ENCODE peak calls at places on chromosomes 7 and 10, in six cellular contexts. B is H9, A is mesenchymal stem cell, G is trophoblast cell, I is mesendoderm, M is neuronal stem cell. E is an unnamed sample.
A peak's percentile ranks its signal among the peaks of the same experiment; 100 is the strongest.

GRCh38 chr7:66542528-66543373 is 85.9 kb upstream of the KCTD7 start:
- DNase-seq in B (no peak), A (peak; percentile 22), G (no peak), I (peak; percentile 50), M (no peak), E (peak; percentile 48)

GRCh38 chr7:125149151-125149550 is 219.5 kb upstream of the POT1 start:
- DNase-seq in B (no peak), A (no peak), G (no peak), I (no peak), M (no peak), E (no peak)

GRCh38 chr10:43078986-43079273 is 2.1 kb downstream of the RET start:
- DNase-seq in B (peak; percentile 73), A (no peak), G (no peak), I (peak; percentile 49), M (peak; percentile 44), E (no peak)

GRCh38 chr7:98922392-98923107 is 44.2 kb downstream of the TRRAP start:
- DNase-seq in B (no peak), A (peak; percentile 63), G (no peak), I (no peak), M (no peak), E (peak; percentile 76)

GRCh38 chr10:17784701-17785100 is 24.4 kb upstream of the MRC1 start:
- DNase-seq in B (no peak), A (no peak), G (no peak), I (no peak), M (no peak), E (peak; percentile 48)

GRCh38 chr7:98745722-98746318 is 124.0 kb downstream of the TMEM130 start:
- DNase-seq in B (peak; percentile 82), A (peak; percentile 21), G (peak; percentile 61), I (peak; percentile 77), M (peak; percentile 76), E (peak; percentile 17)

GRCh38 chr10:132011445-132011844 is 29.7 kb upstream of the BNIP3 start:
- DNase-seq in B (no peak), A (no peak), G (no peak), I (no peak), M (no peak), E (no peak)

GRCh38 chr10:124005091-124005490 is 88.3 kb downstream of the CHST15 start:
- DNase-seq in B (no peak), A (no peak), G (no peak), I (no peak), M (no peak), E (no peak)

GRCh38 chr7:33792041-33792440 is 113.3 kb upstream of the BMPER start:
- DNase-seq in B (no peak), A (no peak), G (no peak), I (peak; percentile 14), M (no peak), E (no peak)

GRCh38 chr7:73707045-73707631 is 12.3 kb downstream of the STX1A start:
- DNase-seq in B (no peak), A (no peak), G (no peak), I (no peak), M (no peak), E (no peak)

DNA sequence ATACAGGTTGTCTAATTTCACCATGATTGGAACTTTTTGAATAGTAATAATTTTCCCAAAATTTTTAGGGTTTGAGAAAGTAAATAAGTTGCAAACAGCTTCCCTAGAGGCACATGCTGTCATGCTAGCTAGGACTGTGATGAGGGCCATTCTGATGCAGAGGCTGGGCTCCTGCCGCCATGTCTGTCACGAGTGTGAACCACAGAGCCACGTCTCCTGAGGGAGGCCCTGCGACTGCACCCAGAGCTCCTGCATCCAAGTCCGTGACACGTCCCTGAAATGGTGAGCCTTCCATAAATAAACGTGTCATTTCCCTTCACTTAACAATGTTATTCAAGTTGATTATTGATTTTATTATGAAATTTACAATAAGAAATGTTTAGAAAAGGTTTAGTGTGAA is 40.0 kb downstream of the C10orf120 start:
- DNase-seq in B (no peak), A (no peak), G (no peak), I (no peak), M (no peak), E (no peak)
- H3K9ac ChIP-seq in B (no peak overlapping the region), A (no peak overlapping the region), G (no peak overlapping the region), I (no peak overlapping the region), M (no peak overlapping the region), E (no peak overlapping the region)

DNA sequence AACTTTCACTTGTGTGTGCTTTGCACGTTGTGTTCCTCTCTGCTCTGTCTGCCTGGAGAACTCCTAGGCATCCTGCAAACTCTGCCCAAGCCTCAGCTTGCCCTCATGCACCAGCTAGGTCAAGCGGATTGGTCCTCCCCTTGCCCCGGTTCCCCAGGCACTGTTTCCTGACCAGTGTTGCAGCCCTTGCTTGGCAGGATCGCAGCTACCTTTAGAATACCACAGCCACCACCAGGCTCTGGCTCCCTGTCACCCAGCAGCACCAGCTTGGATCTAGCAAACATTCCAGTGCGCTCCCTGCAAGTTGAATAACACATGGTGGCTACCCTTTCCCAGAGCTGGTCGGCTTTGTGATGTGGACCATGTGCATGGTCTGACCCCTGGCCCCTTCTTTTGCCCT is 19.0 kb downstream of the ZMIZ1 start:
- DNase-seq in B (no peak), A (no peak), G (no peak), I (no peak), M (no peak), E (no peak)
- H3K4me1 ChIP-seq in B (peaks cover 10% of the 10 kb centered on the region), A (peaks cover 78% of the 10 kb centered on the region), G (peaks cover 23% of the 10 kb centered on the region), I (peaks cover 15% of the 10 kb centered on the region), M (peaks cover 20% of the 10 kb centered on the region), E (peaks cover 62% of the 10 kb centered on the region)

DNA sequence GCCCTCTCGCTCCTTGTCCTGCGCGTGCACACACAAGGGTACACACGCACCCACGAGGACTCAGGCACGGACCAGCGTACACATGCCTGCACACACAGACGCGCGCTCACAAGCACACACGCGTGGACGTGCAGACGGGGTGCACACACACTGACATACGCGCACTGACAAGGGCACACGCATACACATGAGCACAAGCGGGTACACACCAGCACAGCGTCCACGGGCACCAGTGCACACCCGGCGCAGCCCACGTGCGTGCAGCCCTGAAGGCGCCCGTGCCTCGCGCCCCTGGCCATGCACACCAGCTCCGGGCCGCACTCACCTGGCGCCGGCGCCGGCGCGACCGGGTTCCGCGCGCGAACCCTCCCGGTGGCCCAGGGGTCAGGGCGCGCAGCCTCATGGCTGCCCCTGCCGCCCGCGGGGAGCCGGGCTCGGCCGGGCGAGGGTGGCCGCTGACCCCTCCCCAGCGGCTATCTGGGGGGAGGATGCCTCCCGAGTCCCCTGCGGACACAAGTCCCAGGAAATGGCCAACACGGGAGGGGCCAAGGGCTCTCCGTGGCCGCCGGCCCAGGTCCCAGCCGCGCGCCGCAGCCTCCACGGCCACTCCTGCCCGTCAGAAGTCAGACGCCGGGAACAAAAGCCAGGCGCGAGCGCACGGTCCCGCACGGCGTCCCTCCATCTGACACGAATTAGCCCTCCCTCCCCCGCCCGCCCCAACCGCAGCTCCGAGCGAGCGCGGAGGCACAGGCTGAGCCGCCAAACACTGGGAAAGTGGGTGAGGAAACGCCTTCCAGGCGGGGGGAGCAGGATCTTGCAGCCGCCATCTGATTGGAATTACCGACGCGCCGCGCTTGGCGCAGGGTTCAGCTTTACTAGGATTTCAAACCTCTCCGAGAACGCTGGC is 45.0 kb downstream of the TNS3 start:
- DNase-seq in B (peak; percentile 50), A (peak; percentile 78), G (no peak), I (peak; percentile 66), M (peak; percentile 54), E (peak; percentile 76)
- H3K23ac ChIP-seq in B (no peak overlapping the region), A (no peak overlapping the region), G (peak overlapping the region; percentile 59), I (peak overlapping the region; percentile 98), M (peak overlapping the region; percentile 100), E (peak overlapping the region; percentile 85)

GRCh38 chr7:81725003-81725402 is 44.8 kb downstream of the HGF start:
- DNase-seq in B (no peak), A (peak; percentile 80), G (no peak), I (peak; percentile 41), M (no peak), E (peak; percentile 77)

GRCh38 chr7:81721428-81721827 is 48.4 kb downstream of the HGF start:
- DNase-seq in B (no peak), A (no peak), G (no peak), I (no peak), M (no peak), E (no peak)

GRCh38 chr7:81719865-81720264 is 50.0 kb downstream of the HGF start:
- DNase-seq in B (no peak), A (no peak), G (no peak), I (no peak), M (no peak), E (peak; percentile 57)

GRCh38 chr7:81725496-81726117 is 44.2 kb downstream of the HGF start:
- DNase-seq in B (no peak), A (peak; percentile 88), G (no peak), I (peak; percentile 68), M (no peak), E (peak; percentile 99)
- H3K9ac ChIP-seq in B (no peak overlapping the region), A (peak overlapping the region; percentile 71), G (no peak overlapping the region), I (no peak overlapping the region), M (no peak overlapping the region), E (peak overlapping the region; percentile 54)

DNA sequence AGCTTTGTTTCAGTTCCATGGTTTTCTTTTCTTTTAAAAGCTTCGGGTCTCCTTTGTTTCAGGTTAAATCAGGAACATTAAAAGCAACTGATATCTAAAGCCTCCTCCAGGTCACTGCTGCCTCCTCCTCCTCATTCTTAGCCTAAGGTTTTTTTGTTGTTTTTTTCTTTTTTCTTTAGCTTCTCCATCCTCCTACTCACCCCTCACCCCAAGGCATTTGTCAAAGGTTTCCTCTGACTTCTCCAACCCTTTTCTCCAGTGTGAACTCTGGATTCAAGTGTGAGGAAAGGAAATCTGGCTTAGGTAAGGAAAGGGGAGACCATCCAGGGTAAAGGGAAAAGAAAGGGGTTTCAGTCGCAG is 420.1 kb upstream of the NFE2L3 start:
- DNase-seq in B (no peak), A (no peak), G (no peak), I (no peak), M (no peak), E (no peak)
- H3K4me1 ChIP-seq in B (peaks cover 16% of the 10 kb centered on the region), A (peaks cover 1% of the 10 kb centered on the region), G (peaks cover 9% of the 10 kb centered on the region), I (peaks cover 6% of the 10 kb centered on the region), M (peaks cover 43% of the 10 kb centered on the region), E (peaks cover 6% of the 10 kb centered on the region)

GRCh38 chr7:131591674-131592328 is 35.4 kb upstream of the PODXL start:
- DNase-seq in B (no peak), A (no peak), G (no peak), I (no peak), M (no peak), E (no peak)

GRCh38 chr7:131586259-131586658 is 29.8 kb upstream of the PODXL start:
- DNase-seq in B (no peak), A (no peak), G (no peak), I (peak; percentile 95), M (no peak), E (no peak)

GRCh38 chr7:131583430-131583829 is 27.0 kb upstream of the PODXL start:
- DNase-seq in B (no peak), A (no peak), G (no peak), I (no peak), M (no peak), E (no peak)

GRCh38 chr7:131586759-131587158 is 30.3 kb upstream of the PODXL start:
- DNase-seq in B (no peak), A (no peak), G (no peak), I (no peak), M (no peak), E (no peak)

DNA sequence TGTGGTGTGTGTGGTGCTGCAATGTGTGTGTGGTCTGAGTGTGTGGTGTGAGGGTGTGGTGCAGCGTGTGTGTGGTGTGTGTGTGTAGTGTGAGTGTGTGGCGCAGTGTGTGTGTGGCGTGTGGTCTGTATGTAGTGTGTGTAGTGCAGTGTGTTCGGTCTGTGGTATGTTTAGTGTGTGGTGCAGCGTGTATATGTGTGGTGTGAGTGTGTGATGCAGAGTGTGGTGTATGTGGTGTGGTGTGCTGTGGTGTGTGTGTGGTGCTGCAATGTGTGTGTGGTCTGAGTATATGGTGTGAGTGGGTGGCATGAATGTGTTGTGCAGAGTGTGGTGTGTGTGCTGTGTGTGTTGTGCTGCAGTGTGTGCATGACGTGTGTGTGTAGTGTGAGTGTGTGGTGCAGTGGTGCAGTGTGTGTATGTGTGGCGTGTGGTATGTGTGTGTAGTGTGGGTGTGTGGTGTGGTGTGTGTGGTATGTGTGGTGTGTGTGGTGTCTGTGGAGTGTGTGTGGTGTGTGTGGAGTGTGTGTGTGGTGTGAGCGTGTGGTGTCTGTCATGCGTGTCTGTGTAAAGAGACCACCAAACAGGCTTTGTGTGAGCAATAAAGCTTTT is 31.0 kb upstream of the PODXL start:
- DNase-seq in B (no peak), A (no peak), G (no peak), I (no peak), M (no peak), E (no peak)
- H3K23ac ChIP-seq in B (no peak overlapping the region), A (no peak overlapping the region), G (peak overlapping the region; percentile 24), I (peak overlapping the region; percentile 32), M (peak overlapping the region; percentile 80), E (peak overlapping the region; percentile 49)